ENCODE peak calls at places on chromosomes 16 and 17, in six cellular contexts. N, J, I, E, W and V are unnamed samples.

GRCh38 chr16:75116081-75116910 is at the start of gene LDHD:
- DNase-seq in N (peak; percentile 78), J (no peak), I (peak; percentile 21), E (peak; percentile 84), W (peak; percentile 34), V (peak; percentile 89)

GRCh38 chr17:79888009-79888540 is 48.8 kb upstream of the CBX4 start:
- DNase-seq in N (no peak), J (no peak), I (no peak), E (no peak), W (no peak), V (no peak)

GRCh38 chr17:80688994-80689635 is 144.5 kb downstream of the RPTOR start:
- DNase-seq in N (no peak), J (no peak), I (no peak), E (no peak), W (no peak), V (no peak)

GRCh38 chr16:30903002-30903401 is 6.6 kb downstream of the CTF1 start:
- DNase-seq in N (no peak), J (no peak), I (no peak), E (no peak), W (no peak), V (no peak)

GRCh38 chr16:29820271-29820701 is at the start of gene MVP:
- DNase-seq in N (no peak), J (no peak), I (peak; percentile 66), E (peak; percentile 85), W (no peak), V (peak; percentile 91)

GRCh38 chr17:72632026-72632684 is 460.3 kb downstream of the SLC39A11 start:
- DNase-seq in N (no peak), J (no peak), I (no peak), E (peak; percentile 86), W (no peak), V (peak; percentile 90)

GRCh38 chr16:72561-73537 is at the start of gene RHBDF1:
- DNase-seq in N (peak; percentile 83), J (no peak), I (peak; percentile 34), E (peak; percentile 73), W (no peak), V (peak; percentile 68)

GRCh38 chr16:62903961-62904502 is 867.8 kb upstream of the CDH8 start:
- DNase-seq in N (no peak), J (no peak), I (no peak), E (no peak), W (no peak), V (no peak)

GRCh38 chr17:36706437-36706731 is 105.0 kb downstream of the MRM1 start:
- DNase-seq in N (no peak), J (no peak), I (no peak), E (no peak), W (no peak), V (no peak)

GRCh38 chr17:63406689-63407330 is 39.3 kb downstream of the CYB561 start:
- DNase-seq in N (peak; percentile 96), J (peak; percentile 31), I (peak; percentile 77), E (peak; percentile 77), W (peak; percentile 80), V (no peak)

GRCh38 chr17:62965649-62966425 is at the start of gene TANC2:
- DNase-seq in N (peak; percentile 88), J (peak; percentile 73), I (peak; percentile 34), E (peak; percentile 87), W (peak; percentile 50), V (peak; percentile 82)

GRCh38 chr17:81553616-81554181 is 1.5 kb upstream of the FAAP100 start:
- DNase-seq in N (no peak), J (no peak), I (peak; percentile 92), E (no peak), W (peak; percentile 94), V (no peak)

GRCh38 chr16:89921699-89922476 is 1.3 kb upstream of the TUBB3 start:
- DNase-seq in N (peak; percentile 60), J (no peak), I (peak; percentile 87), E (no peak), W (peak; percentile 94), V (peak; percentile 41)